ENCODE peak calls at places on chromosomes 5 and 9, in nine cellular contexts. One of them, this sample, is unnamed.

GRCh38 chr9:115210699-115211098 is 92.7 kb upstream of the TNC start:
- DNase-seq in MM.1S: peak; percentile 12
- DNase-seq in GM23338: no peak
- DNase-seq in Karpas-422: no peak
- DNase-seq in OCI-LY7: no peak
- DNase-seq in HCT116: no peak
- DNase-seq in PC-3: no peak
- DNase-seq in PC-9: no peak
- DNase-seq in SK-N-SH: no peak
- DNase-seq in this sample: no peak

GRCh38 chr9:15115041-15115440 is 192.0 kb downstream of the TTC39B start:
- DNase-seq in PC-9: no peak
- DNase-seq in MM.1S: no peak
- DNase-seq in OCI-LY7: no peak
- DNase-seq in GM23338: no peak
- DNase-seq in PC-3: no peak
- DNase-seq in HCT116: no peak
- DNase-seq in SK-N-SH: no peak
- DNase-seq in Karpas-422: no peak
- DNase-seq in this sample: no peak

GRCh38 chr5:78182838-78183237 is 111.7 kb downstream of the AP3B1 start:
- DNase-seq in SK-N-SH: no peak
- DNase-seq in PC-3: no peak
- DNase-seq in HCT116: no peak
- DNase-seq in GM23338: no peak
- DNase-seq in Karpas-422: no peak
- DNase-seq in OCI-LY7: no peak
- DNase-seq in PC-9: no peak
- DNase-seq in MM.1S: no peak
- DNase-seq in this sample: no peak

GRCh38 chr9:119368179-119368578 is 1.1 kb downstream of the BRINP1 start:
- DNase-seq in PC-9: no peak
- DNase-seq in GM23338: peak; percentile 29
- DNase-seq in HCT116: no peak
- DNase-seq in OCI-LY7: no peak
- DNase-seq in Karpas-422: no peak
- DNase-seq in MM.1S: no peak
- DNase-seq in SK-N-SH: no peak
- DNase-seq in PC-3: no peak
- DNase-seq in this sample: no peak

GRCh38 chr5:139651502-139651862 is 3.3 kb downstream of the CXXC5 start:
- DNase-seq in MM.1S: no peak
- DNase-seq in HCT116: no peak
- DNase-seq in OCI-LY7: no peak
- DNase-seq in PC-9: no peak
- DNase-seq in SK-N-SH: no peak
- DNase-seq in Karpas-422: no peak
- DNase-seq in GM23338: no peak
- DNase-seq in PC-3: peak; percentile 20
- DNase-seq in this sample: peak; percentile 63

GRCh38 chr5:135211083-135211790 is 177.2 kb upstream of the PITX1 start:
- DNase-seq in Karpas-422: no peak
- DNase-seq in GM23338: no peak
- DNase-seq in PC-9: no peak
- DNase-seq in MM.1S: no peak
- DNase-seq in HCT116: no peak
- DNase-seq in OCI-LY7: no peak
- DNase-seq in SK-N-SH: no peak
- DNase-seq in PC-3: no peak
- DNase-seq in this sample: peak; percentile 34

GRCh38 chr5:1931590-1932138 is 48.9 kb upstream of the IRX4 start:
- DNase-seq in PC-3: no peak
- DNase-seq in SK-N-SH: no peak
- DNase-seq in MM.1S: no peak
- DNase-seq in HCT116: no peak
- DNase-seq in PC-9: no peak
- DNase-seq in OCI-LY7: no peak
- DNase-seq in GM23338: peak; percentile 60
- DNase-seq in Karpas-422: no peak
- DNase-seq in this sample: no peak

GRCh38 chr5:32446660-32447059 is 2.1 kb upstream of the ZFR start:
- DNase-seq in HCT116: no peak
- DNase-seq in SK-N-SH: no peak
- DNase-seq in GM23338: no peak
- DNase-seq in PC-9: no peak
- DNase-seq in MM.1S: no peak
- DNase-seq in OCI-LY7: peak; percentile 12
- DNase-seq in PC-3: no peak
- DNase-seq in Karpas-422: no peak
- DNase-seq in this sample: no peak

GRCh38 chr9:73173526-73174411 is 22.1 kb downstream of the ANXA1 start:
- DNase-seq in PC-3: no peak
- DNase-seq in OCI-LY7: no peak
- DNase-seq in PC-9: no peak
- DNase-seq in Karpas-422: no peak
- DNase-seq in SK-N-SH: no peak
- DNase-seq in HCT116: no peak
- DNase-seq in GM23338: no peak
- DNase-seq in MM.1S: no peak
- DNase-seq in this sample: peak; percentile 29

GRCh38 chr5:152689275-152689711 is 284.2 kb upstream of the NMUR2 start:
- DNase-seq in GM23338: no peak
- DNase-seq in SK-N-SH: no peak
- DNase-seq in MM.1S: no peak
- DNase-seq in HCT116: no peak
- DNase-seq in PC-9: no peak
- DNase-seq in OCI-LY7: no peak
- DNase-seq in Karpas-422: no peak
- DNase-seq in PC-3: no peak
- DNase-seq in this sample: no peak

GRCh38 chr9:131677051-131677444 is 62.8 kb downstream of the RAPGEF1 start:
- DNase-seq in GM23338: no peak
- DNase-seq in HCT116: no peak
- DNase-seq in PC-9: no peak
- DNase-seq in OCI-LY7: no peak
- DNase-seq in PC-3: no peak
- DNase-seq in SK-N-SH: no peak
- DNase-seq in Karpas-422: no peak
- DNase-seq in MM.1S: no peak
- DNase-seq in this sample: peak; percentile 76

GRCh38 chr9:95015569-95015968 is 289.1 kb downstream of the AOPEP start:
- DNase-seq in SK-N-SH: no peak
- DNase-seq in PC-9: no peak
- DNase-seq in GM23338: no peak
- DNase-seq in HCT116: no peak
- DNase-seq in PC-3: no peak
- DNase-seq in MM.1S: no peak
- DNase-seq in OCI-LY7: no peak
- DNase-seq in Karpas-422: no peak
- DNase-seq in this sample: no peak

GRCh38 chr9:116897181-116897580 is 210.1 kb downstream of the TRIM32 start:
- DNase-seq in PC-3: no peak
- DNase-seq in GM23338: no peak
- DNase-seq in HCT116: no peak
- DNase-seq in PC-9: no peak
- DNase-seq in OCI-LY7: no peak
- DNase-seq in SK-N-SH: no peak
- DNase-seq in Karpas-422: no peak
- DNase-seq in MM.1S: no peak
- DNase-seq in this sample: no peak

GRCh38 chr5:73233053-73233460 is 60.1 kb downstream of the TMEM174 start:
- DNase-seq in PC-9: no peak
- DNase-seq in OCI-LY7: no peak
- DNase-seq in Karpas-422: no peak
- DNase-seq in HCT116: no peak
- DNase-seq in MM.1S: no peak
- DNase-seq in PC-3: no peak
- DNase-seq in GM23338: no peak
- DNase-seq in SK-N-SH: no peak
- DNase-seq in this sample: no peak

GRCh38 chr9:121889990-121890563 is 203.0 kb downstream of the TTLL11 start:
- DNase-seq in HCT116: no peak
- DNase-seq in OCI-LY7: no peak
- DNase-seq in PC-3: peak; percentile 20
- DNase-seq in PC-9: no peak
- DNase-seq in GM23338: no peak
- DNase-seq in Karpas-422: no peak
- DNase-seq in SK-N-SH: no peak
- DNase-seq in MM.1S: no peak
- DNase-seq in this sample: peak; percentile 80

GRCh38 chr9:109182940-109183798 is 16.1 kb upstream of the FRRS1L start:
- DNase-seq in PC-3: peak; percentile 55
- DNase-seq in PC-9: peak; percentile 47
- DNase-seq in Karpas-422: peak; percentile 61
- DNase-seq in GM23338: peak; percentile 73
- DNase-seq in OCI-LY7: peak; percentile 13
- DNase-seq in SK-N-SH: peak; percentile 62
- DNase-seq in HCT116: peak; percentile 47
- DNase-seq in MM.1S: peak; percentile 41
- DNase-seq in this sample: peak; percentile 51

GRCh38 chr5:179123491-179124328 is 63.5 kb downstream of the ZNF354C start:
- DNase-seq in MM.1S: no peak
- DNase-seq in PC-3: no peak
- DNase-seq in GM23338: no peak
- DNase-seq in Karpas-422: no peak
- DNase-seq in PC-9: no peak
- DNase-seq in HCT116: no peak
- DNase-seq in SK-N-SH: no peak
- DNase-seq in OCI-LY7: no peak
- DNase-seq in this sample: no peak

GRCh38 chr5:53350408-53350807 is 130.0 kb upstream of the FST start:
- DNase-seq in PC-9: no peak
- DNase-seq in GM23338: no peak
- DNase-seq in PC-3: no peak
- DNase-seq in MM.1S: no peak
- DNase-seq in Karpas-422: no peak
- DNase-seq in HCT116: no peak
- DNase-seq in OCI-LY7: no peak
- DNase-seq in SK-N-SH: no peak
- DNase-seq in this sample: no peak
- H3K9me2 ChIP-seq in PC-9: no peaks in the 10 kb centered on the region
- H3K9me2 ChIP-seq in GM23338: no peaks in the 10 kb centered on the region
- H3K9me2 ChIP-seq in PC-3: no peaks in the 10 kb centered on the region
- H3K9me2 ChIP-seq in MM.1S: no peaks in the 10 kb centered on the region
- H3K9me2 ChIP-seq in Karpas-422: no peaks in the 10 kb centered on the region
- H3K9me2 ChIP-seq in HCT116: no peaks in the 10 kb centered on the region
- H3K9me2 ChIP-seq in OCI-LY7: no peaks in the 10 kb centered on the region
- H3K9me2 ChIP-seq in SK-N-SH: no peaks in the 10 kb centered on the region
- H3K9me2 ChIP-seq in this sample: no peaks in the 10 kb centered on the region

DNA sequence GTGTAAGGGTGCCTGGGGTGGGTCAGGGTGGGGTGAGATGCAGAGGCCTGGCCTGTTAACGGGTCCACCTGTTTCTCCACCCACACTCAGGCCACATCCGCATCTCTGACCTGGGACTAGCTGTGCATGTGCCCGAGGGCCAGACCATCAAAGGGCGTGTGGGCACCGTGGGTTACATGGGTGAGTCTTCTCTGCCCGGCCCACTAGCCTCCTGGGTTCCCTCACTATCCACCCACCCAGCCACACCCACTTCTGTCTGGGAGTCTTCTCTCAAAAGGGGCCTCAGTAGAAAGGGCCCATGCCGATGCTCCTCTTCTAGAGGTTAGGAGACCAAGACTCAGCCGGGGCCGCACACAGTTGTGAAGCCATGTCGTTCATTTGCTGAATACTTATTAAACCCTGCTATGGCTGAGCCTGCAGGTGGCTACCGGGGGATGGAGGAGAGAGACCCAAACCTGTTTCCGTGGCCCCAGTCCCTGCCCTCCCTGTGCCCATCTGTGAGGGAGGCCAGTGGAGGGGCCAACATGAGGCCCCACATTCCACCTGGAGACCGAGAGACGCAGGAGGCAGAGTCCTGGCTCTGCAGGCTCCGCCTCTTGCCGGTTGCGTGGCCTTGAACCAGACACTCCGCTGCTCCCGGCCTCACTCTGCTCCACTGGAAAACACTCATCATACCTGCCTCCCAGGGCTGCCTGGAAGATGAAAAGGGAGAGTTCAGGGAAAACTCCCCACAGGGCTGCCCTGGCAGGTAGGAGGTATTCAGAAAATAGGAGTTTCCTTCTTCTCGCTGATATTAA is 8.7 kb downstream of the GRK6 start:
- DNase-seq in PC-9: no peak
- DNase-seq in HCT116: no peak
- DNase-seq in SK-N-SH: no peak
- DNase-seq in OCI-LY7: no peak
- DNase-seq in Karpas-422: no peak
- DNase-seq in GM23338: no peak
- DNase-seq in MM.1S: no peak
- DNase-seq in PC-3: no peak
- DNase-seq in this sample: no peak
- H3K9me2 ChIP-seq in PC-9: no peaks in the 10 kb centered on the region
- H3K9me2 ChIP-seq in HCT116: no peaks in the 10 kb centered on the region
- H3K9me2 ChIP-seq in SK-N-SH: no peaks in the 10 kb centered on the region
- H3K9me2 ChIP-seq in OCI-LY7: no peaks in the 10 kb centered on the region
- H3K9me2 ChIP-seq in Karpas-422: no peaks in the 10 kb centered on the region
- H3K9me2 ChIP-seq in GM23338: no peaks in the 10 kb centered on the region
- H3K9me2 ChIP-seq in MM.1S: no peaks in the 10 kb centered on the region
- H3K9me2 ChIP-seq in PC-3: no peaks in the 10 kb centered on the region
- H3K9me2 ChIP-seq in this sample: no peaks in the 10 kb centered on the region

GRCh38 chr9:136618578-136619547 is 43.9 kb upstream of the EGFL7 start:
- DNase-seq in HCT116: no peak
- DNase-seq in MM.1S: no peak
- DNase-seq in SK-N-SH: no peak
- DNase-seq in Karpas-422: peak; percentile 57
- DNase-seq in OCI-LY7: peak; percentile 63
- DNase-seq in PC-3: no peak
- DNase-seq in PC-9: no peak
- DNase-seq in GM23338: no peak
- DNase-seq in this sample: no peak
- H3K9me2 ChIP-seq in HCT116: no peaks in the 10 kb centered on the region
- H3K9me2 ChIP-seq in MM.1S: no peaks in the 10 kb centered on the region
- H3K9me2 ChIP-seq in SK-N-SH: no peaks in the 10 kb centered on the region
- H3K9me2 ChIP-seq in Karpas-422: no peaks in the 10 kb centered on the region
- H3K9me2 ChIP-seq in OCI-LY7: no peaks in the 10 kb centered on the region
- H3K9me2 ChIP-seq in PC-3: no peaks in the 10 kb centered on the region
- H3K9me2 ChIP-seq in PC-9: no peaks in the 10 kb centered on the region
- H3K9me2 ChIP-seq in GM23338: no peaks in the 10 kb centered on the region
- H3K9me2 ChIP-seq in this sample: no peaks in the 10 kb centered on the region

DNA sequence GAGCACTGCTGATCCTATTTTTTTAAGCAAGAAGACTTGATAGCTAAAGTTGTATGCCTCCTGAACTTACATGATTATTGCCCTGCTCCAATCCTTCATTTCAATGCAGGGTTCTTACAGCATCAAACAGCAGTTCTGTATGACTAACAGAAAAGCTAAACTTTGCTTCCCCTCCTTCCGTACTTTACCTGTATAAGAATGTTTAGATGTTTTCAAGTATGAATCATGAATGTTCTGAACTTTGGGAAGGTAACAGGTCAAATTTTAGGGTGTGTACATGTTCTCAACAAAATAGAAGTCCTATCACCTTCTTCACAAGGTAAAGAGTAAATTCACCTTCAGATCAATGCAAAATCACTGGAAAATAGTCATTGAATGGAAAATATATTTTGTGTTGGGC is 972.6 kb upstream of the SEMA6A start:
- DNase-seq in MM.1S: no peak
- DNase-seq in SK-N-SH: no peak
- DNase-seq in HCT116: no peak
- DNase-seq in PC-9: no peak
- DNase-seq in PC-3: no peak
- DNase-seq in GM23338: no peak
- DNase-seq in OCI-LY7: no peak
- DNase-seq in Karpas-422: no peak
- DNase-seq in this sample: no peak
- H3K9me2 ChIP-seq in MM.1S: no peaks in the 10 kb centered on the region
- H3K9me2 ChIP-seq in SK-N-SH: no peaks in the 10 kb centered on the region
- H3K9me2 ChIP-seq in HCT116: no peaks in the 10 kb centered on the region
- H3K9me2 ChIP-seq in PC-9: peaks cover 3% of the 10 kb centered on the region
- H3K9me2 ChIP-seq in PC-3: no peaks in the 10 kb centered on the region
- H3K9me2 ChIP-seq in GM23338: peaks cover 4% of the 10 kb centered on the region
- H3K9me2 ChIP-seq in OCI-LY7: no peaks in the 10 kb centered on the region
- H3K9me2 ChIP-seq in Karpas-422: peaks cover 2% of the 10 kb centered on the region
- H3K9me2 ChIP-seq in this sample: no peaks in the 10 kb centered on the region

GRCh38 chr9:69176446-69177135 is 2.5 kb downstream of the TJP2 start:
- DNase-seq in Karpas-422: no peak
- DNase-seq in GM23338: no peak
- DNase-seq in SK-N-SH: no peak
- DNase-seq in PC-9: no peak
- DNase-seq in MM.1S: no peak
- DNase-seq in OCI-LY7: no peak
- DNase-seq in HCT116: no peak
- DNase-seq in PC-3: no peak
- DNase-seq in this sample: no peak
- H3K9me2 ChIP-seq in Karpas-422: no peaks in the 10 kb centered on the region
- H3K9me2 ChIP-seq in GM23338: no peaks in the 10 kb centered on the region
- H3K9me2 ChIP-seq in SK-N-SH: no peaks in the 10 kb centered on the region
- H3K9me2 ChIP-seq in PC-9: no peaks in the 10 kb centered on the region
- H3K9me2 ChIP-seq in MM.1S: no peaks in the 10 kb centered on the region
- H3K9me2 ChIP-seq in OCI-LY7: no peaks in the 10 kb centered on the region
- H3K9me2 ChIP-seq in HCT116: no peaks in the 10 kb centered on the region
- H3K9me2 ChIP-seq in PC-3: no peaks in the 10 kb centered on the region
- H3K9me2 ChIP-seq in this sample: no peaks in the 10 kb centered on the region